ENCODE peak calls at places on chromosomes 7 and 10, in nine cellular contexts. A is breast epithelium; E is PC-3; C is cardiac muscle cell; U is colonic mucosa; O is fibroblast of the aortic adventitia; L is CD4-positive, alpha-beta memory T cell; D is NB4; T is esophagus squamous epithelium. V is an unnamed sample.

GRCh38 chr7:128052404-128052803 is 21.2 kb upstream of the LRRC4 start:
- DNase-seq in U (no peak), L (no peak), D (no peak), O (no peak), T (no peak), E (no peak), A (no peak), C (no peak), V (no peak)

GRCh38 chr7:37534893-37535610 is 86.4 kb upstream of the ELMO1 start:
- DNase-seq in T (no peak), A (no peak), L (no peak), E (no peak), C (no peak), O (no peak), U (no peak), D (no peak), V (no peak)

GRCh38 chr10:14063531-14064317 is 267.0 kb downstream of the FRMD4A start:
- DNase-seq in L (no peak), C (peak), D (no peak), E (no peak), O (peak), T (no peak), A (no peak), U (no peak), V (peak)

GRCh38 chr10:46254007-46254383 is 32.8 kb upstream of the ANTXRL start:
- DNase-seq in E (no peak), D (no peak), L (no peak), T (no peak), A (no peak), U (peak), O (no peak), C (no peak), V (no peak)

GRCh38 chr7:100829150-100829716 is 1.9 kb upstream of the EPHB4 start:
- DNase-seq in D (no peak), E (no peak), T (no peak), C (peak), L (no peak), O (no peak), U (peak), A (no peak), V (peak)

GRCh38 chr10:12471135-12471534 is 121.8 kb downstream of the CAMK1D start:
- DNase-seq in U (peak), O (no peak), A (no peak), C (no peak), E (no peak), L (no peak), T (no peak), D (no peak), V (no peak)

GRCh38 chr10:4086041-4086886 is 301.3 kb upstream of the KLF6 start:
- DNase-seq in A (no peak), O (peak), E (no peak), D (no peak), T (no peak), U (no peak), C (peak), L (no peak), V (peak)

GRCh38 chr7:107479303-107479702 is 9.4 kb downstream of the GPR22 start:
- DNase-seq in T (no peak), U (no peak), A (no peak), D (no peak), O (no peak), E (no peak), L (no peak), C (no peak), V (no peak)

GRCh38 chr7:16847381-16847860 is 34.4 kb downstream of the AGR3 start:
- DNase-seq in T (no peak), D (no peak), U (peak), E (peak), C (peak), L (no peak), A (no peak), O (peak), V (peak)

GRCh38 chr7:28362812-28363211 is 49.5 kb upstream of the CREB5 start:
- DNase-seq in O (no peak), U (no peak), T (no peak), E (peak), L (no peak), C (no peak), D (no peak), A (no peak), V (peak)

GRCh38 chr10:84542552-84542951 is 214.2 kb downstream of the CCSER2 start:
- DNase-seq in T (no peak), L (no peak), C (no peak), U (no peak), O (no peak), D (no peak), A (no peak), E (no peak), V (no peak)

GRCh38 chr10:131569851-131570715 is 258.6 kb upstream of the TCERG1L start:
- DNase-seq in L (no peak), A (no peak), C (no peak), E (no peak), D (peak), U (peak), T (no peak), O (no peak), V (no peak)

GRCh38 chr7:105594034-105594433 is 12.7 kb upstream of the EFCAB10 start:
- DNase-seq in E (peak), C (no peak), U (no peak), O (peak), L (no peak), A (no peak), T (no peak), D (no peak), V (no peak)

GRCh38 chr7:45638916-45639315 is 64.7 kb downstream of the ADCY1 start:
- DNase-seq in O (no peak), L (no peak), T (no peak), A (no peak), E (no peak), C (no peak), U (no peak), D (no peak), V (no peak)

GRCh38 chr7:123994449-123994848 is 38.4 kb downstream of the TMEM229A start:
- DNase-seq in L (no peak), O (no peak), E (no peak), C (no peak), D (no peak), A (no peak), U (no peak), T (no peak), V (no peak)

GRCh38 chr7:30990316-30991029 is 26.7 kb downstream of the GHRHR start:
- DNase-seq in L (no peak), C (no peak), O (no peak), A (no peak), U (no peak), D (no peak), E (no peak), T (no peak), V (no peak)

GRCh38 chr7:30146127-30146612 is 11.4 kb downstream of the MTURN start:
- DNase-seq in L (no peak), D (no peak), E (no peak), O (no peak), U (no peak), T (no peak), A (no peak), C (peak), V (no peak)

GRCh38 chr7:33719059-33719581 is 186.2 kb upstream of the BMPER start:
- DNase-seq in T (no peak), D (no peak), C (peak), U (no peak), E (no peak), O (peak), L (no peak), A (no peak), V (peak)

GRCh38 chr7:130345106-130345505 is 490 bp downstream of the CPA5 start:
- DNase-seq in T (no peak), L (no peak), E (no peak), A (no peak), C (no peak), O (no peak), U (no peak), D (no peak), V (no peak)

GRCh38 chr10:4656576-4657194 is 169.3 kb upstream of the AKR1E2 start:
- DNase-seq in D (peak), A (no peak), C (peak), O (peak), T (no peak), U (peak), E (peak), L (peak), V (peak)

GRCh38 chr7:130494480-130494879 is 2.6 kb downstream of the MEST start:
- DNase-seq in D (no peak), U (no peak), E (no peak), A (no peak), L (no peak), T (no peak), C (peak), O (peak), V (no peak)

GRCh38 chr7:76333388-76334101 is 25.2 kb downstream of the YWHAG start:
- DNase-seq in A (no peak), T (no peak), U (no peak), C (peak), L (no peak), E (no peak), D (no peak), O (no peak), V (no peak)

GRCh38 chr10:132248455-132249231 is 59.1 kb downstream of the STK32C start:
- DNase-seq in D (no peak), C (peak), T (no peak), E (peak), U (peak), O (peak), L (peak), A (peak), V (peak)

GRCh38 chr7:63067897-63068585 is 930.6 kb upstream of the ZNF722 start:
- DNase-seq in T (no peak), D (no peak), L (no peak), A (no peak), E (peak), O (no peak), C (no peak), U (no peak), V (no peak)

GRCh38 chr7:111089822-111090426 is 1.0 kb upstream of the LRRN3 start:
- DNase-seq in E (peak), T (no peak), L (peak), U (no peak), A (no peak), D (peak), O (peak), C (peak), V (peak)

GRCh38 chr7:141700848-141701371 is 1.1 kb downstream of the DENND11 start:
- DNase-seq in E (no peak), L (no peak), O (no peak), T (no peak), A (no peak), C (no peak), U (peak), D (peak), V (no peak)

GRCh38 chr10:33706746-33707145 is 372.3 kb upstream of the NRP1 start:
- DNase-seq in E (peak), C (peak), O (peak), A (no peak), U (no peak), T (no peak), L (no peak), D (no peak), V (peak)

GRCh38 chr7:121873795-121874194 is 834 bp downstream of the PTPRZ1 start:
- DNase-seq in U (no peak), T (no peak), C (peak), L (no peak), O (peak), A (no peak), E (no peak), D (no peak), V (peak)

GRCh38 chr7:121879544-121879943 is 6.6 kb downstream of the PTPRZ1 start:
- DNase-seq in E (no peak), A (no peak), L (no peak), T (no peak), D (no peak), O (no peak), C (no peak), U (no peak), V (no peak)

GRCh38 chr7:121872831-121873764 is at the start of gene PTPRZ1:
- DNase-seq in U (peak), E (no peak), D (no peak), T (no peak), O (peak), A (no peak), L (no peak), C (peak), V (peak)

GRCh38 chr7:121875203-121875602 is 2.2 kb downstream of the PTPRZ1 start:
- DNase-seq in T (no peak), C (no peak), E (no peak), A (no peak), L (no peak), U (no peak), D (no peak), O (no peak), V (no peak)
- H3K4me3 ChIP-seq in T (no peak), C (no peak), E (no peak), A (no peak), L (no peak), U (no peak), D (no peak), O (no peak), V (no peak)

GRCh38 chr10:110430369-110431273 is 67.1 kb upstream of the DUSP5 start:
- DNase-seq in U (no peak), O (peak), C (no peak), A (peak), E (no peak), T (no peak), L (no peak), D (no peak), V (peak)
- H3K4me3 ChIP-seq in U (no peak), O (no peak), C (no peak), A (no peak), E (no peak), T (no peak), L (no peak), D (no peak), V (no peak)

GRCh38 chr10:90075995-90076394 is 374.6 kb downstream of the KIF20B start:
- DNase-seq in O (no peak), U (no peak), L (no peak), D (no peak), E (peak), A (no peak), T (no peak), C (no peak), V (no peak)
- H3K4me3 ChIP-seq in O (no peak), U (no peak), L (no peak), D (no peak), E (no peak), A (no peak), T (no peak), C (no peak), V (no peak)

GRCh38 chr10:124286621-124287020 is 132.1 kb downstream of the OAT start:
- DNase-seq in O (no peak), C (no peak), U (no peak), A (no peak), D (no peak), E (no peak), L (no peak), T (no peak), V (no peak)
- H3K4me3 ChIP-seq in O (no peak), C (no peak), U (no peak), A (no peak), D (no peak), E (no peak), L (no peak), T (no peak), V (no peak)

V was measured in cardiac fibroblast.